ENCODE peak calls at places on chromosomes 11 and 22, in seven cellular contexts. T, K, M, P, G, B and H are unnamed samples.

GRCh38 chr11:34266090-34266912 is 91.5 kb downstream of the ABTB2 start:
- DNase-seq in P (no peak), T (peak), B (peak), M (peak), G (peak), K (no peak), H (no peak)

GRCh38 chr11:124769804-124770774 is 8.0 kb upstream of the ESAM start:
- DNase-seq in M (no peak), B (peak), K (no peak), P (no peak), T (peak), G (no peak), H (no peak)

GRCh38 chr11:122902951-122903350 is 20.4 kb downstream of the JHY start:
- DNase-seq in P (no peak), M (no peak), G (no peak), K (no peak), B (no peak), T (peak), H (no peak)

GRCh38 chr11:62324738-62325556 is 12.3 kb upstream of the ASRGL1 start:
- DNase-seq in T (no peak), K (peak), P (no peak), G (peak), B (peak), M (peak), H (no peak)

GRCh38 chr22:45516163-45516562 is 13.5 kb downstream of the FBLN1 start:
- DNase-seq in P (no peak), T (peak), M (no peak), K (no peak), G (no peak), B (no peak), H (no peak)

GRCh38 chr11:116185551-116185950 is 587.2 kb downstream of the BUD13 start:
- DNase-seq in B (no peak), K (no peak), T (no peak), M (no peak), G (no peak), P (no peak), H (no peak)

GRCh38 chr11:6249822-6250555 is 9.6 kb upstream of the CCKBR start:
- DNase-seq in K (peak), M (no peak), G (peak), T (peak), P (no peak), B (peak), H (no peak)

GRCh38 chr22:19994851-19995610 is 21.6 kb downstream of the ARVCF start:
- DNase-seq in T (peak), G (no peak), K (peak), B (peak), M (no peak), P (no peak), H (no peak)

GRCh38 chr11:1755344-1756023 is 5.1 kb upstream of the IFITM10 start:
- DNase-seq in T (no peak), P (no peak), K (peak), M (no peak), B (no peak), G (no peak), H (no peak)

GRCh38 chr11:101618691-101619090 is 34.9 kb upstream of the TRPC6 start:
- DNase-seq in M (no peak), B (peak), K (no peak), T (peak), P (no peak), G (no peak), H (no peak)

GRCh38 chr11:68565768-68566167 is 105.2 kb downstream of the PPP6R3 start:
- DNase-seq in M (no peak), B (no peak), G (no peak), P (no peak), T (no peak), K (no peak), H (no peak)

GRCh38 chr11:134557571-134558257 is 145.7 kb upstream of the B3GAT1 start:
- DNase-seq in T (no peak), P (no peak), B (peak), M (no peak), K (no peak), G (no peak), H (no peak)

GRCh38 chr11:67436459-67437081 is 912 bp downstream of the PTPRCAP start:
- DNase-seq in G (no peak), P (no peak), K (no peak), T (peak), M (no peak), B (no peak), H (no peak)

GRCh38 chr11:28649922-28650321 is 541.7 kb downstream of the METTL15 start:
- DNase-seq in K (no peak), G (no peak), B (no peak), T (peak), M (no peak), P (no peak), H (no peak)

GRCh38 chr11:5596611-5597201 is at the start of gene TRIM6:
- DNase-seq in T (peak), B (peak), M (no peak), P (no peak), G (peak), K (peak), H (no peak)

GRCh38 chr11:129251067-129251466 is 58.9 kb upstream of the ARHGAP32 start:
- DNase-seq in K (no peak), B (no peak), G (no peak), T (peak), M (no peak), P (no peak), H (no peak)

GRCh38 chr22:21074092-21074715 is 28.5 kb downstream of the LRRC74B start:
- DNase-seq in T (peak), B (peak), M (no peak), G (no peak), K (peak), P (no peak), H (no peak)

GRCh38 chr11:107732327-107733051 is 20.6 kb upstream of the SLN start:
- DNase-seq in B (no peak), T (no peak), G (no peak), M (no peak), K (no peak), P (no peak), H (no peak)

GRCh38 chr11:46121724-46122477 is 647 bp upstream of the PHF21A start:
- DNase-seq in K (peak), M (peak), B (peak), P (peak), T (peak), G (peak), H (peak)

GRCh38 chr11:34475656-34476055 is 36.9 kb downstream of the CAT start:
- DNase-seq in M (no peak), T (no peak), G (no peak), B (no peak), K (no peak), P (no peak), H (no peak)

GRCh38 chr11:61567286-61568061 is 13.4 kb downstream of the SYT7 start:
- DNase-seq in T (peak), G (peak), B (peak), K (peak), P (no peak), M (no peak), H (no peak)

GRCh38 chr11:16280256-16280682 is 76.1 kb downstream of the SOX6 start:
- DNase-seq in G (peak), K (no peak), B (no peak), P (peak), M (no peak), T (peak), H (peak)

GRCh38 chr11:10916674-10917073 is 58.8 kb upstream of the ZBED5 start:
- DNase-seq in T (no peak), P (no peak), G (no peak), M (no peak), K (no peak), B (peak), H (no peak)

GRCh38 chr22:38230916-38231315 is 29.1 kb downstream of the MAFF start:
- DNase-seq in B (no peak), G (no peak), M (no peak), P (no peak), K (no peak), T (no peak), H (no peak)

GRCh38 chr22:25853902-25854301 is 111.9 kb downstream of the MYO18B start:
- DNase-seq in B (peak), G (no peak), T (no peak), P (peak), M (no peak), K (no peak), H (no peak)

GRCh38 chr11:126544311-126545056 is 189.0 kb downstream of the ST3GAL4 start:
- DNase-seq in T (peak), B (peak), M (peak), P (no peak), G (peak), K (no peak), H (peak)

GRCh38 chr11:98104249-98104648 is 916.5 kb upstream of the CNTN5 start:
- DNase-seq in G (no peak), K (no peak), P (no peak), B (no peak), M (no peak), T (no peak), H (no peak)

GRCh38 chr11:11349870-11350325 is 3.2 kb downstream of the CSNK2A3 start:
- DNase-seq in M (no peak), P (no peak), K (no peak), G (peak), B (peak), T (peak), H (no peak)

GRCh38 chr22:32206774-32207758 is 2.2 kb upstream of the RFPL2 start:
- DNase-seq in M (no peak), K (no peak), P (peak), B (peak), G (peak), T (peak), H (peak)

GRCh38 chr11:68106165-68106940 is 14.8 kb downstream of the CHKA start:
- DNase-seq in M (no peak), T (peak), G (peak), B (peak), K (no peak), P (no peak), H (no peak)

GRCh38 chr22:43985532-43985931 is 30.3 kb downstream of the SAMM50 start:
- DNase-seq in B (no peak), T (no peak), M (no peak), K (no peak), G (no peak), P (no peak), H (no peak)

GRCh38 chr22:27198518-27199035 is 541.2 kb downstream of the MIAT start:
- DNase-seq in M (no peak), B (peak), G (no peak), K (no peak), P (no peak), T (no peak), H (no peak)

GRCh38 chr11:68835749-68836148 is 6.0 kb downstream of the CPT1A start:
- DNase-seq in T (no peak), P (no peak), K (no peak), B (no peak), M (no peak), G (no peak), H (no peak)

GRCh38 chr11:111283945-111284481 is 14.3 kb upstream of the POU2AF3 start:
- DNase-seq in P (no peak), K (no peak), T (peak), B (no peak), G (peak), M (no peak), H (no peak)

GRCh38 chr22:22748297-22748743 is 103.9 kb downstream of the GGTLC2 start:
- DNase-seq in P (no peak), B (peak), T (peak), M (peak), K (no peak), G (peak), H (no peak)

GRCh38 chr11:93279911-93280347 is 50.6 kb upstream of the DEUP1 start:
- DNase-seq in G (no peak), K (no peak), M (no peak), P (peak), T (no peak), B (peak), H (peak)

GRCh38 chr11:64936539-64936938 is 846 bp upstream of the GPHA2 start:
- DNase-seq in G (no peak), M (no peak), T (no peak), K (no peak), P (no peak), B (no peak), H (no peak)

GRCh38 chr11:116791002-116791812 is 472 bp downstream of the APOA5 start:
- DNase-seq in B (peak), M (peak), G (peak), K (peak), T (peak), P (peak), H (peak)

GRCh38 chr11:64086263-64086938 is 50.7 kb downstream of the FLRT1 start:
- DNase-seq in M (no peak), P (peak), K (no peak), G (peak), T (peak), B (no peak), H (peak)